ENCODE peak calls at places on chromosome 6, in ten cellular contexts. J is tibial nerve, I is fibroblast of pulmonary artery, U is GM10248, P is astrocyte of the spinal cord, H is fibroblast of mammary gland, T is nephron progenitor cell, V is suprapubic skin, X is sigmoid colon, N is coronary artery. R is an unnamed sample.

GRCh38 chr6:155398701-155399061 is 57.0 kb downstream of the NOX3 start:
- DNase-seq in T (no peak), J (no peak), N (no peak), P (no peak), U (no peak), I (no peak), V (no peak), H (no peak), X (no peak), R (no peak)

GRCh38 chr6:73854998-73855718 is 159.2 kb downstream of the CD109 start:
- DNase-seq in T (peak; percentile 25), U (peak; percentile 44), I (peak; percentile 86), X (no peak), P (peak; percentile 67), N (no peak), V (no peak), H (peak; percentile 77), J (no peak), R (peak; percentile 4)

GRCh38 chr6:15515226-15515625 is 147.6 kb downstream of the DTNBP1 start:
- DNase-seq in N (no peak), T (no peak), J (no peak), X (no peak), I (no peak), P (no peak), U (no peak), V (no peak), H (no peak), R (no peak)

GRCh38 chr6:25946631-25947030 is 16.0 kb upstream of the TRIM38 start:
- DNase-seq in P (no peak), X (no peak), I (no peak), V (no peak), T (no peak), H (no peak), U (no peak), N (no peak), J (no peak), R (no peak)

GRCh38 chr6:13472099-13472498 is 15.3 kb downstream of the GFOD1 start:
- DNase-seq in V (no peak), N (peak; percentile 14), J (no peak), X (no peak), I (no peak), H (no peak), P (no peak), U (no peak), T (no peak), R (no peak)

GRCh38 chr6:17167327-17167979 is 65.6 kb downstream of the STMND1 start:
- DNase-seq in H (peak; percentile 19), P (peak; percentile 41), I (peak; percentile 42), N (no peak), J (no peak), U (no peak), X (no peak), V (no peak), T (peak; percentile 43), R (no peak)

GRCh38 chr6:109441069-109441816 is 719 bp downstream of the SMPD2 start:
- DNase-seq in H (peak; percentile 31), X (peak; percentile 76), V (no peak), U (peak; percentile 44), N (no peak), P (peak; percentile 53), J (no peak), T (peak; percentile 56), I (peak; percentile 54), R (peak; percentile 56)

GRCh38 chr6:108903796-108904195 is 55.6 kb downstream of the ARMC2 start:
- DNase-seq in U (no peak), I (no peak), P (no peak), V (no peak), T (no peak), X (no peak), N (no peak), J (no peak), H (no peak), R (no peak)

DNA sequence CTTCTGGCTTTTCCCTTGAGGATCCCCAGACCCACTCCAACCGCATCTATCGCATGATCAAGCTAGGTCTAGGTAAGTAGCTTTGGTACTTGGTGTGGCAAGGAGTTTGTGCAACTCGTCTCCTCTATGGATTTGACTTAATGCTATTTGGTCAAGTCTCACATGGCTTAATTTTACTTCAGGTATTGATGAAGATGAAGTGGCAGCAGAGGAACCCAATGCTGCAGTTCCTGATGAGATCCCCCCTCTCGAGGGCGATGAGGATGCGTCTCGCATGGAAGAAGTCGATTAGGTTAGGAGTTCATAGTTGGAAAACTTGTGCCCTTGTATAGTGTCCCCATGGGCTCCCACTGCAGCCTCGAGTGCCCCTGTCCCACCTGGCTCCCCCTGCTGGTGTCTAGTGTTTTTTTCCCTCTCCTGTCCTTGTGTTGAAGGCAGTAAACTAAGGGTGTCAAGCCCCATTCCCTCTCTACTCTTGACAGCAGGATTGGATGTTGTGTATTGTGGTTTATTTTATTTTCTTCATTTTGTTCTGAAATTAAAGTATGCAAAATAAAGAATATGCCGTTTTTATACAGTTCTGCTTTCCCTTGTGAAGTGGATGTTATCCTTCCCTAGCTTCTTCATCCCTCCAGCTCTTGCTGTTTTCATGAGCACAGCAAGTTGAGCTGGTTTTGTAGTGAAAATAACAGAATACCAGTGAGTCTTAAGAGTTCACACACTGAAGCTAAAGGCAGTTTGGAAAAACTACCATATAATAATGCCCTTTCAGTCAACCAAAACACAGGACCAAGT is 3.8 kb downstream of the SLC35B2 start:
- DNase-seq in H (peak; percentile 49), T (peak; percentile 59), N (no peak), P (no peak), X (no peak), I (peak; percentile 48), U (no peak), J (no peak), V (no peak), R (peak; percentile 81)
- TF ChIP-seq CTCF in H (peak; percentile 42), T (peak; percentile 37), N (no peak), P (peak; percentile 46), X (no peak), I (peak; percentile 51), U (peak; percentile 66), J (no peak), V (peak; percentile 24), R (peak; percentile 71)

GRCh38 chr6:37261198-37261597 is 3.3 kb upstream of the TMEM217 start:
- DNase-seq in J (no peak), P (no peak), X (no peak), U (no peak), V (no peak), H (no peak), T (no peak), I (no peak), N (no peak), R (no peak)

GRCh38 chr6:37269105-37269504 is 11.2 kb upstream of the TMEM217 start:
- DNase-seq in X (no peak), H (no peak), U (no peak), J (no peak), V (no peak), N (no peak), T (no peak), I (no peak), P (no peak), R (no peak)

GRCh38 chr6:37265876-37266275 is 7.9 kb upstream of the TMEM217 start:
- DNase-seq in I (no peak), H (no peak), P (no peak), X (no peak), T (no peak), V (no peak), J (no peak), U (no peak), N (no peak), R (no peak)

GRCh38 chr6:37262446-37263026 is 4.6 kb upstream of the TMEM217 start:
- DNase-seq in H (no peak), V (no peak), X (no peak), J (no peak), T (no peak), N (no peak), I (no peak), U (no peak), P (no peak), R (no peak)

DNA sequence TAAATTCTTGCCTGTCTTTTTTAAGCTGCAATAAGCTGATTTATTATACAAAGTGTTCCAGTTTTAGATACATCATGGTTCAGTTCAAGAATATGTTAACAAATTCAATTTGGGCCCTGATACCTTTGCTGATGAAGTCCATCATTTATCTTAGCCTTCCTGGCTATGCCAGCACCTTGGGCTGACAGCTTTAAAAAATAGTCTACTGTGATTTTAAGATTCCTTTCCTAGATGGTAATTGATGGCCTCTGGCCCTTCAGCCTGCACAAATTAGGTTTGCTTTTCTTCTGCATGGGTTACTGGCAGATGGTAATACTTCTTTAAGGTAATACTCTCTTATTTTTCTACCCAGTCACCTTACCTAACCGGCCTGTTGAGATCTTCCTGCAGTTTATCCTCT is 7.1 kb upstream of the TMEM217 start:
- DNase-seq in T (no peak), U (no peak), I (no peak), P (no peak), N (no peak), H (no peak), V (no peak), J (no peak), X (no peak), R (no peak)
- TF ChIP-seq CTCF in T (no peak), U (no peak), I (no peak), P (no peak), N (no peak), H (no peak), V (no peak), J (no peak), X (no peak), R (no peak)

DNA sequence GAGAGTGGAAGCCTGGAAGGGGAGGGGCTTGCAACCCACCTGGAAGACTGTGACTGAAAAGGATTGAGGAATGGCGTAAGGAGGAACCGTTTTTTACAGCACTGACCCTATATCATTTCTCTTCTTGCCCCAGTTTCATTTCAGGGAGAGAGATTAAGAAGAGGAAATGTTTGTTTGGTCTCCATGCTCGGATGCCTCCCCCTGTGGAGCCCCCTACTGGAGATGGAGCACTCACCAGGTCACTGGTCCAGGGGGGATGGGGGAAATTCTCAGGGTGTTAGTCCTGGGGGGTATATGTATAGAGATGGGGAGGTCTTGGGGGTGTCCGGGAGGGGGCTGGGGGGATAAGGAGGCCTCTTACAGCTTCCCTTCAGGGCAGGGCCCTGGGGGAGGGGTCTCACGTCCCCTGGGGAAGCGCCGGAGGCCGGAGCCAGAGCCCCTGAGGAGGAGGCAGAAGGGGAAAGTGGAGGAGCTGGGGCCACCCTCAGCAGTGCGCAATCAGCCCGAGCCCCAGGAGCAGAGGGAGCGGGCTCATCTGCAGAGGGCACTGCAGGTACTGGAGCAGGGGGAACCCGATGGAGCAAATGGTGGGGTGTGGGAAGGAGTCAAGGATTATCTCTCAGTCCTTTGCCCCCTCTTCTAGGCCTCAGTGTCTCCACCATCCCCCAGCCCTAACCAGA is 3.2 kb downstream of the CUTA start:
- DNase-seq in H (no peak), J (no peak), P (no peak), T (no peak), V (no peak), I (no peak), N (no peak), X (no peak), U (no peak), R (peak; percentile 42)
- TF ChIP-seq CTCF in H (peak; percentile 47), J (peak; percentile 13), P (peak; percentile 56), T (peak; percentile 37), V (no peak), I (peak; percentile 49), N (no peak), X (no peak), U (peak; percentile 39), R (peak; percentile 37)

GRCh38 chr6:160300076-160300695 is 41.6 kb upstream of the SLC22A2 start:
- DNase-seq in V (no peak), N (no peak), J (no peak), T (peak; percentile 55), P (no peak), X (no peak), I (no peak), U (no peak), H (no peak), R (no peak)

GRCh38 chr6:160301341-160301740 is 42.7 kb upstream of the SLC22A2 start:
- DNase-seq in T (no peak), H (no peak), V (no peak), J (no peak), X (no peak), I (no peak), P (no peak), U (no peak), N (no peak), R (no peak)

GRCh38 chr6:160293844-160294243 is 35.2 kb upstream of the SLC22A2 start:
- DNase-seq in U (no peak), J (peak; percentile 28), H (no peak), T (no peak), P (no peak), V (no peak), X (no peak), I (no peak), N (no peak), R (no peak)

GRCh38 chr6:160299559-160299958 is 40.9 kb upstream of the SLC22A2 start:
- DNase-seq in J (no peak), X (no peak), T (no peak), N (no peak), H (no peak), V (no peak), U (no peak), I (no peak), P (no peak), R (no peak)

DNA sequence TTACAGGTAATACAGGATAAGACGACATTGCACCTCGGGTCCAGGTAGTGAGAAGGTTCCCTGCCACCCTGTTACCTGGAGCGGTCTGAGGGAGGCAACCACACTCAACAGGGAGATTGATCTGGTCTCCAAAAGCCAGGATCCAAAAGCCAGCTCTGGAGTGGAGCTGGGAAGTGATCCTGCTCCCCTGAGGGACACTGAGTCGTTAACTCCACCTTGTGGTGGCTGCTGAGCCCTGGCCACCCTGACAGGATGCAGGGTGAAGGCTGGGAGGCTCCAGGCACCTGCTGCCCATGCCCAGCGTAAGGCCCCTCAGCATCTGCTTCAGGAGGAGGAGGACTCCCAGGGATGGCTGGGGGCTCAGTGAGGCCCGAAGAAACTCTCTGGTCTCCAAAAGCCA is 38.7 kb upstream of the SLC22A2 start:
- DNase-seq in I (no peak), P (no peak), H (no peak), J (no peak), X (no peak), N (no peak), U (no peak), V (no peak), T (no peak), R (no peak)
- TF ChIP-seq CTCF in I (no peak), P (no peak), H (no peak), J (no peak), X (no peak), N (no peak), U (no peak), V (no peak), T (no peak), R (no peak)

R was measured in activated CD8-positive, alpha-beta T cell treated with anti-CD3 and anti-CD28 coated beads for 36 hours.